ENCODE peak calls at places on chromosomes 4 and X, in six cellular contexts. One of them, this sample, is unnamed.

GRCh38 chr4:75289843-75290616 is 224.2 kb downstream of the RCHY1 start:
- DNase-seq in A549: peak
- DNase-seq in HEK293T: peak
- DNase-seq in K562: no peak
- DNase-seq in HepG2: peak
- DNase-seq in GM12878: peak
- DNase-seq in this sample: no peak

GRCh38 chr4:2172161-2172560 is 69.8 kb downstream of the HAUS3 start:
- DNase-seq in A549: no peak
- DNase-seq in HEK293T: no peak
- DNase-seq in K562: no peak
- DNase-seq in HepG2: no peak
- DNase-seq in GM12878: no peak
- DNase-seq in this sample: no peak

GRCh38 chrX:114889454-114889853 is 128.0 kb downstream of the IL13RA2 start:
- DNase-seq in A549: no peak
- DNase-seq in HEK293T: no peak
- DNase-seq in K562: no peak
- DNase-seq in HepG2: no peak
- DNase-seq in GM12878: no peak
- DNase-seq in this sample: no peak

GRCh38 chr4:159027535-159027934 is 75.3 kb upstream of the RAPGEF2 start:
- DNase-seq in A549: no peak
- DNase-seq in HEK293T: no peak
- DNase-seq in K562: no peak
- DNase-seq in HepG2: no peak
- DNase-seq in GM12878: no peak
- DNase-seq in this sample: peak

GRCh38 chr4:8255698-8256441 is 13.7 kb upstream of the HTRA3 start:
- DNase-seq in A549: peak
- DNase-seq in HEK293T: no peak
- DNase-seq in K562: no peak
- DNase-seq in HepG2: no peak
- DNase-seq in GM12878: no peak
- DNase-seq in this sample: peak

GRCh38 chrX:115713465-115713864 is 152.5 kb downstream of the PLS3 start:
- DNase-seq in A549: no peak
- DNase-seq in HEK293T: no peak
- DNase-seq in K562: no peak
- DNase-seq in HepG2: no peak
- DNase-seq in GM12878: no peak
- DNase-seq in this sample: no peak

GRCh38 chr4:112800001-112800400 is 163.1 kb downstream of the LARP7 start:
- DNase-seq in A549: no peak
- DNase-seq in HEK293T: no peak
- DNase-seq in K562: no peak
- DNase-seq in HepG2: no peak
- DNase-seq in GM12878: no peak
- DNase-seq in this sample: no peak

GRCh38 chr4:98352940-98353339 is 91.8 kb downstream of the RAP1GDS1 start:
- DNase-seq in A549: no peak
- DNase-seq in HEK293T: no peak
- DNase-seq in K562: no peak
- DNase-seq in HepG2: no peak
- DNase-seq in GM12878: no peak
- DNase-seq in this sample: no peak

GRCh38 chrX:139766545-139766983 is 58.6 kb upstream of the MCF2 start:
- DNase-seq in A549: no peak
- DNase-seq in HEK293T: no peak
- DNase-seq in K562: no peak
- DNase-seq in HepG2: no peak
- DNase-seq in GM12878: peak
- DNase-seq in this sample: no peak

GRCh38 chrX:135484636-135485289 is 35.7 kb upstream of the INTS6L start:
- DNase-seq in A549: peak
- DNase-seq in HEK293T: peak
- DNase-seq in K562: peak
- DNase-seq in HepG2: peak
- DNase-seq in GM12878: no peak
- DNase-seq in this sample: peak

GRCh38 chr4:79831119-79831528 is 241.9 kb downstream of the ANTXR2 start:
- DNase-seq in A549: no peak
- DNase-seq in HEK293T: peak
- DNase-seq in K562: no peak
- DNase-seq in HepG2: no peak
- DNase-seq in GM12878: no peak
- DNase-seq in this sample: no peak

GRCh38 chr4:88060431-88060830 is 53.0 kb downstream of the PKD2 start:
- DNase-seq in A549: no peak
- DNase-seq in HEK293T: no peak
- DNase-seq in K562: no peak
- DNase-seq in HepG2: no peak
- DNase-seq in GM12878: no peak
- DNase-seq in this sample: no peak

GRCh38 chr4:88965053-88965452 is 91.9 kb downstream of the FAM13A start:
- DNase-seq in A549: no peak
- DNase-seq in HEK293T: no peak
- DNase-seq in K562: no peak
- DNase-seq in HepG2: no peak
- DNase-seq in GM12878: no peak
- DNase-seq in this sample: peak

GRCh38 chr4:80302616-80303223 is 32.8 kb upstream of the CFAP299 start:
- DNase-seq in A549: no peak
- DNase-seq in HEK293T: no peak
- DNase-seq in K562: no peak
- DNase-seq in HepG2: no peak
- DNase-seq in GM12878: no peak
- DNase-seq in this sample: no peak

GRCh38 chrX:9282325-9282724 is 182.5 kb upstream of the TBL1X start:
- DNase-seq in A549: no peak
- DNase-seq in HEK293T: no peak
- DNase-seq in K562: no peak
- DNase-seq in HepG2: no peak
- DNase-seq in GM12878: no peak
- DNase-seq in this sample: no peak

GRCh38 chrX:24372021-24372763 is 11.8 kb downstream of the SUPT20HL1 start:
- DNase-seq in A549: no peak
- DNase-seq in HEK293T: no peak
- DNase-seq in K562: no peak
- DNase-seq in HepG2: no peak
- DNase-seq in GM12878: no peak
- DNase-seq in this sample: no peak

GRCh38 chrX:24396236-24396929 is 35.9 kb downstream of the SUPT20HL1 start:
- DNase-seq in A549: no peak
- DNase-seq in HEK293T: no peak
- DNase-seq in K562: no peak
- DNase-seq in HepG2: no peak
- DNase-seq in GM12878: no peak
- DNase-seq in this sample: peak

GRCh38 chr4:31692407-31692940 is 972.3 kb downstream of the PCDH7 start:
- DNase-seq in A549: peak
- DNase-seq in HEK293T: no peak
- DNase-seq in K562: no peak
- DNase-seq in HepG2: no peak
- DNase-seq in GM12878: no peak
- DNase-seq in this sample: no peak

GRCh38 chrX:11766487-11766886 is 8.4 kb downstream of the MSL3 start:
- DNase-seq in A549: no peak
- DNase-seq in HEK293T: no peak
- DNase-seq in K562: no peak
- DNase-seq in HepG2: no peak
- DNase-seq in GM12878: no peak
- DNase-seq in this sample: no peak

GRCh38 chr4:107319386-107319785 is 283.3 kb upstream of the DKK2 start:
- DNase-seq in A549: no peak
- DNase-seq in HEK293T: no peak
- DNase-seq in K562: no peak
- DNase-seq in HepG2: no peak
- DNase-seq in GM12878: no peak
- DNase-seq in this sample: no peak

GRCh38 chrX:96182366-96182765 is 502.3 kb upstream of the DIAPH2 start:
- DNase-seq in A549: peak
- DNase-seq in HEK293T: peak
- DNase-seq in K562: no peak
- DNase-seq in HepG2: peak
- DNase-seq in GM12878: no peak
- DNase-seq in this sample: peak

GRCh38 chr4:77994194-77994721 is 62.9 kb upstream of the FRAS1 start:
- DNase-seq in A549: peak
- DNase-seq in HEK293T: peak
- DNase-seq in K562: peak
- DNase-seq in HepG2: peak
- DNase-seq in GM12878: no peak
- DNase-seq in this sample: peak

GRCh38 chrX:153999359-154000037 is 20.2 kb downstream of the IRAK1 start:
- DNase-seq in A549: no peak
- DNase-seq in HEK293T: no peak
- DNase-seq in K562: no peak
- DNase-seq in HepG2: no peak
- DNase-seq in GM12878: no peak
- DNase-seq in this sample: no peak

GRCh38 chrX:154006965-154007364 is 12.7 kb downstream of the IRAK1 start:
- DNase-seq in A549: no peak
- DNase-seq in HEK293T: no peak
- DNase-seq in K562: no peak
- DNase-seq in HepG2: no peak
- DNase-seq in GM12878: no peak
- DNase-seq in this sample: no peak

GRCh38 chrX:154000051-154000450 is 19.7 kb downstream of the IRAK1 start:
- DNase-seq in A549: no peak
- DNase-seq in HEK293T: no peak
- DNase-seq in K562: no peak
- DNase-seq in HepG2: no peak
- DNase-seq in GM12878: no peak
- DNase-seq in this sample: no peak

GRCh38 chrX:154004315-154004714 is 15.4 kb downstream of the IRAK1 start:
- DNase-seq in A549: no peak
- DNase-seq in HEK293T: no peak
- DNase-seq in K562: no peak
- DNase-seq in HepG2: no peak
- DNase-seq in GM12878: no peak
- DNase-seq in this sample: no peak

GRCh38 chrX:154002215-154002719 is 17.4 kb downstream of the IRAK1 start:
- DNase-seq in A549: peak
- DNase-seq in HEK293T: no peak
- DNase-seq in K562: peak
- DNase-seq in HepG2: no peak
- DNase-seq in GM12878: no peak
- DNase-seq in this sample: peak
- TF ChIP-seq BHLHE40 in A549: no peak
- TF ChIP-seq BHLHE40 in HEK293T: no peak
- TF ChIP-seq BHLHE40 in K562: no peak
- TF ChIP-seq BHLHE40 in HepG2: no peak
- TF ChIP-seq BHLHE40 in GM12878: no peak
- TF ChIP-seq BHLHE40 in this sample: no peak

DNA sequence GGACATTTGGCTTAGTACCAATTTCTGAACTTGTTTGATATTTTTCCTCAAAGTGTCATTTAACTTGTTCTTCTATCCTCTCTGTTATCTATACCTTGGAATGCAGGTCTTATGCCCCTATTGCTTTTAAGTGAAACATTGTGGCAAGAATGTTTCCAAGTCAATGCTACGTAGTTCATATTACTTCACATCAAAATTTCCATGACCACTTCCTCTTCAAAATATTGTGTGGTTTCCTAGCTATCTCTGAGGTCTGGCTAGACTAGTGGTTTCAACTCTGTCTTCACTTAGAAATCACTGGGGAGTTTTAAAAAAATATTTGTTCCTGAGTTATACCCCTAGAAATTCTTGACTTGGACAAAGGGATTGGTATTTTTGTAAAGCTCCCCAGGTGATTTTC is 20.2 kb upstream of the RASGEF1B start:
- DNase-seq in A549: no peak
- DNase-seq in HEK293T: no peak
- DNase-seq in K562: no peak
- DNase-seq in HepG2: no peak
- DNase-seq in GM12878: no peak
- DNase-seq in this sample: no peak
- TF ChIP-seq BHLHE40 in A549: no peak
- TF ChIP-seq BHLHE40 in HEK293T: no peak
- TF ChIP-seq BHLHE40 in K562: no peak
- TF ChIP-seq BHLHE40 in HepG2: no peak
- TF ChIP-seq BHLHE40 in GM12878: no peak
- TF ChIP-seq BHLHE40 in this sample: no peak

GRCh38 chr4:38577482-38577881 is 86.5 kb upstream of the KLF3 start:
- DNase-seq in A549: no peak
- DNase-seq in HEK293T: no peak
- DNase-seq in K562: no peak
- DNase-seq in HepG2: no peak
- DNase-seq in GM12878: no peak
- DNase-seq in this sample: no peak

GRCh38 chr4:38572798-38573197 is 91.2 kb upstream of the KLF3 start:
- DNase-seq in A549: no peak
- DNase-seq in HEK293T: no peak
- DNase-seq in K562: no peak
- DNase-seq in HepG2: no peak
- DNase-seq in GM12878: no peak
- DNase-seq in this sample: no peak

GRCh38 chr4:38570647-38571326 is 93.2 kb upstream of the KLF3 start:
- DNase-seq in A549: no peak
- DNase-seq in HEK293T: no peak
- DNase-seq in K562: no peak
- DNase-seq in HepG2: peak
- DNase-seq in GM12878: no peak
- DNase-seq in this sample: no peak

GRCh38 chr4:38576767-38577166 is 87.2 kb upstream of the KLF3 start:
- DNase-seq in A549: no peak
- DNase-seq in HEK293T: no peak
- DNase-seq in K562: no peak
- DNase-seq in HepG2: no peak
- DNase-seq in GM12878: no peak
- DNase-seq in this sample: no peak

GRCh38 chr4:38574559-38575333 is 89.3 kb upstream of the KLF3 start:
- DNase-seq in A549: no peak
- DNase-seq in HEK293T: no peak
- DNase-seq in K562: no peak
- DNase-seq in HepG2: no peak
- DNase-seq in GM12878: no peak
- DNase-seq in this sample: no peak
- TF ChIP-seq BHLHE40 in A549: no peak
- TF ChIP-seq BHLHE40 in HEK293T: no peak
- TF ChIP-seq BHLHE40 in K562: no peak
- TF ChIP-seq BHLHE40 in HepG2: no peak
- TF ChIP-seq BHLHE40 in GM12878: no peak
- TF ChIP-seq BHLHE40 in this sample: no peak

DNA sequence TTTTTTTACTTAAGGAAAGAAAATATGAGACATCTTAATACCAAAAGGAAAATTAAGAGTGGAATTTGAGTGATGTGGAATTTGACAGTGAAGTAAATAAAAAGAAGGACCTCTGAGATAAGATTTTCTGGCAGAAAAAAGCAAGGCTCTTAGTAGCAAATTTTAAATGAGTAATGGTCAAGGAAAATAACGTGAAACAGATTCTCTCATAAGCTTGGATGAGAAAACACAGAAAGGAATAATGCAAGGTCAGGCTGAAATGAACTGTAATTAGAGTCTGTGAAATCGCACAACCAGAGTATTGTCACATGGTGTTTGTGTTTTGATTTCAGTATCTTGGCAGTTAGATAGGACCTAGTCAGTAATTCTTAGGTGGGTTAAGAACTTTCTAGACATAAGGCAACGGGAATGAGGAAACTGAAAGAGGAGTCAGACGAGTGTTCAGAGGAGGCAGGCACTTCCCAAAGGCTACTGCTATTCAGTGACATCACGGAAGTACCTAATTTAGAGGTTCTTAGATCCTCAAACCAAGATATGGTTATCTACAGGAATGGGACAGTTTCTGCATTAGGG is 34.5 kb downstream of the LIMCH1 start:
- DNase-seq in A549: no peak
- DNase-seq in HEK293T: no peak
- DNase-seq in K562: no peak
- DNase-seq in HepG2: no peak
- DNase-seq in GM12878: no peak
- DNase-seq in this sample: no peak
- TF ChIP-seq BHLHE40 in A549: no peak
- TF ChIP-seq BHLHE40 in HEK293T: no peak
- TF ChIP-seq BHLHE40 in K562: no peak
- TF ChIP-seq BHLHE40 in HepG2: no peak
- TF ChIP-seq BHLHE40 in GM12878: no peak
- TF ChIP-seq BHLHE40 in this sample: no peak

This sample was measured in IMR-90.